ENCODE peak calls at places on chromosomes 13 and 19, in seven cellular contexts. B, D, Q, E, W, H and V are unnamed samples.
A peak's percentile ranks its signal among the peaks of the same experiment; 100 is the strongest.

GRCh38 chr13:112996671-112997091 is 27.7 kb downstream of the MCF2L start:
- DNase-seq in E (no peak), H (no peak), D (no peak), B (no peak), W (no peak), Q (no peak), V (no peak)

GRCh38 chr13:81224502-81224833 is 883.5 kb upstream of the SPRY2 start:
- DNase-seq in D (no peak), W (no peak), B (no peak), Q (no peak), E (no peak), H (no peak), V (no peak)

GRCh38 chr19:30406220-30406944 is 34.2 kb downstream of the ZNF536 start:
- DNase-seq in H (no peak), D (no peak), B (peak; percentile 56), Q (no peak), E (no peak), W (peak; percentile 56), V (peak; percentile 47)

GRCh38 chr19:56152644-56153043 is 11.6 kb downstream of the ZNF444 start:
- DNase-seq in Q (no peak), W (no peak), E (no peak), H (no peak), B (no peak), D (no peak), V (no peak)

GRCh38 chr19:2149980-2150793 is 1.2 kb downstream of the AP3D1 start:
- DNase-seq in Q (peak; percentile 23), D (no peak), B (no peak), E (no peak), H (no peak), W (peak; percentile 44), V (no peak)

GRCh38 chr19:1753730-1754442 is 580 bp downstream of the ONECUT3 start:
- DNase-seq in Q (no peak), H (no peak), D (no peak), E (no peak), W (no peak), B (no peak), V (no peak)

GRCh38 chr13:50358715-50359367 is 343.6 kb downstream of the KCNRG start:
- DNase-seq in E (no peak), D (no peak), W (no peak), H (no peak), B (no peak), Q (no peak), V (no peak)

GRCh38 chr13:108769213-108770070 is 140.0 kb downstream of the MYO16 start:
- DNase-seq in Q (no peak), B (peak; percentile 66), D (no peak), E (peak; percentile 57), H (no peak), W (no peak), V (no peak)

GRCh38 chr19:47226426-47227346 is 4.3 kb downstream of the BBC3 start:
- DNase-seq in B (peak; percentile 95), E (peak; percentile 56), D (peak; percentile 57), H (peak; percentile 76), W (peak; percentile 60), Q (peak; percentile 67), V (no peak)

GRCh38 chr13:100156786-100157185 is 67.9 kb downstream of the PCCA start:
- DNase-seq in E (no peak), H (no peak), Q (no peak), B (no peak), D (no peak), W (no peak), V (no peak)

GRCh38 chr13:97429681-97430081 is 4.3 kb upstream of the RAP2A start:
- DNase-seq in H (no peak), Q (peak; percentile 50), D (no peak), W (no peak), B (no peak), E (no peak), V (no peak)

DNA sequence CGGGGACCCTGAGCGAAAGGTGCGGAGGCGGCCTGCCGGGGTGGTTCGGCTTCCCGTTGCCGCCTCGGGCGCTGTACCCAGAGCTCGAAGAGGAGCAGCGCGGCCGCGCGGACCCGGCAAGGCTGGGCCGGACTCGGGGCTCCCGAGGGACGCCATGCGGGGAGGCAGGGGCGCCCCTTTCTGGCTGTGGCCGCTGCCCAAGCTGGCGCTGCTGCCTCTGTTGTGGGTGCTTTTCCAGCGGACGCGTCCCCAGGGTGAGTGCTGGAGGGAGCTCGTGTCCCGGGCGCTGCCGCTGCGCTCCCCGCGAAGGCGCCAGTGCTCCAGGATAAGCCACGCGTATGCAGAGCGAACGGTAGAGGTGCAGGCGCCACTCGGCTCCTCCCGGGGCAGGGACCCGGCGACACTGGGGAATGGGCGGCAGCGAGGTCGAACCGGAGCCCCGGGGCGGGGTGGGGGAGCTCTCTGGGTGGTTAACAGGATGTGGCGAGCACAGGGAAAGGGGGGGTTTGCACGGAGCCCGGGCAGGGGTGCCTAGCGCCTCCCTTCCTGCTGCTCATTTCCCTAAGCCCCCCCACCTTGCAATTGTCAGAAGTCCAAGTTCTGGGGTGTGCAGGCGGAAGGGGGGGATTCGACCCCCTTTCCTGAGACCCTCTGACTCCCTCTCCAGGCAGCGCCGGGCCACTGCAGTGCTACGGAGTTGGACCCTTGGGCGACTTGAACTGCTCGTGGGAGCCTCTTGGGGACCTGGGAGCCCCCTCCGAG is at the start of gene IL27RA:
- DNase-seq in B (peak; percentile 68), D (peak; percentile 40), Q (peak; percentile 31), H (no peak), E (peak; percentile 79), W (peak; percentile 87), V (peak; percentile 31)
- TF ChIP-seq RAD21 in B (peak; percentile 39), D (peak; percentile 67), Q (peak; percentile 35), H (peak; percentile 55), E (peak; percentile 76), W (peak; percentile 61), V (peak; percentile 68)

GRCh38 chr19:50493171-50493570 is 16.5 kb upstream of the GARIN5A start:
- DNase-seq in B (no peak), E (no peak), D (no peak), W (no peak), H (no peak), Q (no peak), V (no peak)

GRCh38 chr19:50490411-50490811 is 13.8 kb upstream of the GARIN5A start:
- DNase-seq in E (no peak), Q (no peak), H (no peak), W (no peak), B (no peak), D (no peak), V (no peak)

GRCh38 chr19:50494186-50495019 is 16.6 kb downstream of the JOSD2 start:
- DNase-seq in D (no peak), W (no peak), B (no peak), H (no peak), E (no peak), Q (no peak), V (no peak)

GRCh38 chr19:50490991-50491472 is 14.4 kb upstream of the GARIN5A start:
- DNase-seq in W (no peak), E (no peak), H (no peak), Q (no peak), D (no peak), B (no peak), V (no peak)

GRCh38 chr19:50492303-50493052 is 15.8 kb upstream of the GARIN5A start:
- DNase-seq in D (no peak), W (peak; percentile 53), Q (no peak), B (peak; percentile 49), H (no peak), E (peak; percentile 60), V (no peak)
- TF ChIP-seq RAD21 in D (no peak), W (no peak), Q (no peak), B (no peak), H (no peak), E (no peak), V (no peak)

GRCh38 chr13:74423434-74423833 is 289.2 kb upstream of the KLF12 start:
- DNase-seq in D (no peak), B (no peak), E (no peak), H (no peak), Q (no peak), W (no peak), V (no peak)
- TF ChIP-seq RAD21 in D (no peak), B (no peak), E (no peak), H (no peak), Q (no peak), W (no peak), V (no peak)

GRCh38 chr13:32883501-32883900 is 132.7 kb upstream of the KL start:
- DNase-seq in E (no peak), Q (peak; percentile 46), B (no peak), D (no peak), H (no peak), W (peak; percentile 37), V (no peak)
- TF ChIP-seq RAD21 in E (no peak), Q (no peak), B (no peak), D (no peak), H (no peak), W (peak; percentile 5), V (no peak)

GRCh38 chr19:16836115-16836905 is 7.1 kb downstream of the SIN3B start:
- DNase-seq in H (no peak), E (no peak), B (no peak), Q (peak; percentile 39), D (peak; percentile 46), W (no peak), V (no peak)
- TF ChIP-seq RAD21 in H (no peak), E (peak; percentile 62), B (no peak), Q (no peak), D (peak; percentile 69), W (peak; percentile 10), V (peak; percentile 75)

DNA sequence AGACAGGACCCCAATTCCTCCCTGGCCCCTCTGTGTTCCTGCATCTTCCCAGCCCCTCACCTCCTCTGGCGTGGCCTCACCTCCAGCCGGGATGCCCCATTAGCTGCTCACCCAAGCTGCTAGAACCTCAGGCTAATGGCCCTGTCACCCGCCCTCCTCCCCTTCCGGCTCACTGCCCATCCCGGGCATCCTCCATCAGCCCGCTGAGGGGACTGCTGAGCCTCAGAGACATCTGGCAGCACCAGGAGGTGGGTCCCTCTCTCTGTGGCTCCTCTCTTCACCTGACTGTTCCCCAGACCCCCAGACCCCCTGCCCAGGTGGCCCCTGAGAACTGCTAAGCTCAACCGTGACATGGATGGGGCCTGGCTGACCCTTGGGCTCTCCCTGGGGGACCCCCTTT is 2.9 kb downstream of the FFAR1 start:
- DNase-seq in H (no peak), E (no peak), Q (no peak), B (no peak), D (no peak), W (no peak), V (no peak)
- TF ChIP-seq RAD21 in H (no peak), E (no peak), Q (no peak), B (no peak), D (no peak), W (no peak), V (no peak)